ENCODE peak calls at places on chromosomes 1 and 21, in eight cellular contexts. G is fibroblast of lung; J is IMR-90; U is fibroblast of pulmonary artery; V is neural crest cell; T is CD8-positive, alpha-beta T cell; W is GM12864; R is A549. C is an unnamed sample.

GRCh38 chr1:50979964-50980363 is 9.9 kb downstream of the CDKN2C start:
- DNase-seq in W (no peak), T (no peak), G (no peak), J (no peak), V (no peak), R (no peak), U (no peak), C (no peak)

GRCh38 chr1:110576441-110576840 is 29.7 kb downstream of the KCNA2 start:
- DNase-seq in J (no peak), W (no peak), V (no peak), T (no peak), G (no peak), R (no peak), U (no peak), C (no peak)

GRCh38 chr1:197391303-197392226 is 123.5 kb downstream of the CRB1 start:
- DNase-seq in T (no peak), G (no peak), R (peak; percentile 10), V (no peak), U (peak; percentile 13), W (no peak), J (no peak), C (no peak)

GRCh38 chr1:23751815-23752200 is 8.5 kb downstream of the ELOA start:
- DNase-seq in U (no peak), G (no peak), T (no peak), R (no peak), J (no peak), V (no peak), W (no peak), C (no peak)

GRCh38 chr1:206420471-206420870 is 49.8 kb upstream of the IKBKE start:
- DNase-seq in R (no peak), J (peak; percentile 4), V (no peak), W (no peak), U (no peak), T (no peak), G (no peak), C (no peak)

GRCh38 chr1:227318852-227319607 is 738 bp upstream of the CDC42BPA start:
- DNase-seq in V (peak; percentile 51), J (peak; percentile 56), W (no peak), R (peak; percentile 50), T (no peak), U (peak; percentile 59), G (peak; percentile 33), C (no peak)

GRCh38 chr1:3036646-3037280 is 15.5 kb downstream of the ACTRT2 start:
- DNase-seq in R (no peak), J (no peak), U (no peak), W (no peak), G (no peak), T (no peak), V (no peak), C (no peak)

GRCh38 chr1:202689493-202690342 is 20.5 kb downstream of the SYT2 start:
- DNase-seq in U (no peak), W (no peak), T (no peak), J (no peak), G (no peak), R (no peak), V (no peak), C (no peak)

GRCh38 chr21:15301014-15301413 is 236.2 kb upstream of the NRIP1 start:
- DNase-seq in T (no peak), R (peak; percentile 46), G (no peak), U (no peak), J (no peak), V (no peak), W (no peak), C (no peak)

GRCh38 chr1:81836007-81836626 is 35.4 kb downstream of the ADGRL2 start:
- DNase-seq in J (peak; percentile 3), T (no peak), W (no peak), R (no peak), G (peak; percentile 29), U (peak; percentile 29), V (no peak), C (no peak)

GRCh38 chr1:18926315-18927081 is 24.1 kb upstream of the ALDH4A1 start:
- DNase-seq in G (peak; percentile 91), W (peak; percentile 83), V (no peak), R (peak; percentile 73), T (peak; percentile 73), U (peak; percentile 96), J (peak; percentile 96), C (peak; percentile 94)

GRCh38 chr1:81414417-81415087 is 386.2 kb upstream of the ADGRL2 start:
- DNase-seq in W (peak; percentile 16), U (peak; percentile 73), R (peak; percentile 16), J (peak; percentile 23), T (no peak), G (peak; percentile 66), V (peak; percentile 78), C (peak; percentile 70)

GRCh38 chr21:43811262-43812105 is 22.1 kb downstream of the RRP1 start:
- DNase-seq in J (no peak), T (no peak), W (no peak), G (no peak), U (no peak), V (no peak), R (no peak), C (no peak)

GRCh38 chr1:67201891-67202290 is 35.6 kb downstream of the IL23R start:
- DNase-seq in G (no peak), J (no peak), V (no peak), W (no peak), T (no peak), U (no peak), R (no peak), C (no peak)

GRCh38 chr1:67204298-67204697 is 38.0 kb downstream of the IL23R start:
- DNase-seq in T (no peak), U (no peak), V (no peak), G (no peak), W (no peak), R (no peak), J (no peak), C (no peak)

GRCh38 chr1:67200755-67201154 is 34.5 kb downstream of the IL23R start:
- DNase-seq in J (no peak), W (no peak), V (no peak), R (no peak), T (no peak), U (no peak), G (no peak), C (no peak)
- TF ChIP-seq CTCF in J (no peak), W (no peak), V (no peak), R (no peak), T (no peak), U (no peak), G (no peak), C (no peak)

GRCh38 chr1:27690205-27690604 is 18.2 kb upstream of the IFI6 start:
- DNase-seq in U (no peak), T (no peak), W (no peak), J (no peak), R (no peak), V (no peak), G (no peak), C (no peak)

GRCh38 chr1:27687906-27688305 is 15.9 kb upstream of the IFI6 start:
- DNase-seq in J (no peak), R (no peak), U (no peak), W (no peak), G (no peak), T (no peak), V (no peak), C (no peak)

GRCh38 chr1:27689423-27690173 is 17.6 kb upstream of the IFI6 start:
- DNase-seq in V (no peak), W (peak; percentile 18), R (no peak), T (no peak), G (peak; percentile 41), J (peak; percentile 57), U (peak; percentile 41), C (peak; percentile 33)

GRCh38 chr1:27684176-27684575 is 12.2 kb upstream of the IFI6 start:
- DNase-seq in V (no peak), U (no peak), R (no peak), J (no peak), G (no peak), W (no peak), T (no peak), C (no peak)

GRCh38 chr1:27686223-27686990 is 14.4 kb upstream of the IFI6 start:
- DNase-seq in G (no peak), W (no peak), T (no peak), R (no peak), J (no peak), V (no peak), U (no peak), C (no peak)
- TF ChIP-seq CTCF in G (no peak), W (no peak), T (no peak), R (no peak), J (no peak), V (no peak), U (no peak), C (no peak)

DNA sequence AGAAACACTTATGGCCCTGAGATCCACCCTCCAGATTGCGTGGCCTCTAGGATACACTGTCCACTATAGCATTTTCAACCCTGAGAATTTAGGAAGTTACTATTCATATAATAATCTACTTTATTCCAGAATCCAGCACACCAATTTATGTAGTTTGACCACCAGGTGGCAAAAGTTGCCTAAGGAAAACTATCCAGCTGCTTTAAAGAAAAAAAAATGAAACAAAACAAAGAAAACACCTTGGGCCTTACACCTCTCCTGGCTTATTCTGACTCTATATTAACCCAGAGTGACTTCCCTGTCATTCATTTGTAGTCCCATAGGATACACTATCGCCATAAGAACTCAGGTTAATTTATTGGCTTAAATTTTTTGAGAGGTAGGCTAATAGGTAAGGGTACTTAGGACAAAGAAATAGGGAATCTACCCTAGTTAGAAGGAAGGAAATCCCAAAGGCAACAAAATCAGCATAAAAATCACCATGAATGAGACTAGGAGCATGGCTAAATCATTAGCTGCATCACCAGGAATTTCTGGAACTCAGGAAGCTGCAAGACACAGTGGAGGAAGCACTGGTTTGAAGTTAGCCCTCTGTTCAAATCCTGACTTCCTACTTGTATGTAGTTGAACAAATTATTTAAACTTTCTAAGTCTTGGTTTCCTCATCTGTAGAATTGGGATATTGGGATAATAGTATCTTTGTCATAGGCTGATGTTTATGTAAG is 107.5 kb downstream of the SPAG17 start:
- DNase-seq in V (no peak), J (peak; percentile 44), T (no peak), G (peak; percentile 64), U (peak; percentile 61), R (peak; percentile 15), W (no peak), C (no peak)
- TF ChIP-seq CTCF in V (peak; percentile 75), J (peak; percentile 67), T (no peak), G (peak; percentile 60), U (peak; percentile 58), R (peak; percentile 41), W (no peak), C (no peak)

GRCh38 chr1:32525053-32525452 is 14.2 kb upstream of the ZBTB8A start:
- DNase-seq in J (peak; percentile 5), U (no peak), G (no peak), T (no peak), W (no peak), R (no peak), V (no peak), C (no peak)

GRCh38 chr1:32525661-32526444 is 13.4 kb upstream of the ZBTB8A start:
- DNase-seq in T (no peak), U (no peak), W (no peak), G (no peak), J (peak; percentile 11), V (no peak), R (no peak), C (no peak)

GRCh38 chr1:32516402-32516801 is 22.8 kb upstream of the ZBTB8A start:
- DNase-seq in V (no peak), J (no peak), R (no peak), G (no peak), U (no peak), W (no peak), T (no peak), C (no peak)

GRCh38 chr1:32518976-32519375 is 20.3 kb upstream of the ZBTB8A start:
- DNase-seq in G (no peak), R (no peak), V (no peak), J (no peak), W (no peak), T (no peak), U (no peak), C (no peak)

GRCh38 chr1:32521165-32521564 is 18.1 kb upstream of the ZBTB8A start:
- DNase-seq in T (no peak), V (no peak), R (peak; percentile 33), W (no peak), J (no peak), U (no peak), G (no peak), C (no peak)
- TF ChIP-seq CTCF in T (no peak), V (no peak), R (no peak), W (peak; percentile 16), J (no peak), U (no peak), G (no peak), C (no peak)

C was measured in GM13976.